ENCODE peak calls at places on chromosomes 6 and 20, in five cellular contexts. B, E, Q, Z and G are unnamed samples. For H3K27me3, the result is how much of the 10 kb centered on the place peaks cover.

GRCh38 chr6:6975395-6976111 is 132.2 kb upstream of the RREB1 start:
- DNase-seq in B (no peak), E (no peak), Q (no peak), Z (no peak), G (no peak)

GRCh38 chr6:44100088-44100550 is 27.1 kb downstream of the MRPL14 start:
- DNase-seq in B (no peak), E (peak), Q (no peak), Z (peak), G (peak)

GRCh38 chr20:63254536-63255384 is 497 bp upstream of the NKAIN4 start:
- DNase-seq in B (no peak), E (peak), Q (no peak), Z (no peak), G (peak)

GRCh38 chr6:167699141-167700036 is 127.3 kb upstream of the AFDN start:
- DNase-seq in B (peak), E (no peak), Q (peak), Z (peak), G (no peak)

GRCh38 chr20:31568773-31569162 is 36.3 kb upstream of the ID1 start:
- DNase-seq in B (no peak), E (no peak), Q (no peak), Z (no peak), G (no peak)

GRCh38 chr6:13357551-13358075 is 29.3 kb upstream of the TBC1D7 start:
- DNase-seq in B (no peak), E (peak), Q (no peak), Z (peak), G (no peak)

GRCh38 chr6:61711849-61712248 is 574.2 kb downstream of the KHDRBS2 start:
- DNase-seq in B (no peak), E (peak), Q (no peak), Z (no peak), G (peak)

GRCh38 chr6:56767892-56768531 is 125.3 kb upstream of the DST start:
- DNase-seq in B (no peak), E (peak), Q (no peak), Z (no peak), G (no peak)

GRCh38 chr20:24488064-24488799 is 18.8 kb downstream of the SYNDIG1 start:
- DNase-seq in B (no peak), E (no peak), Q (no peak), Z (peak), G (no peak)

GRCh38 chr6:16436550-16436949 is 198.2 kb downstream of the GMPR start:
- DNase-seq in B (no peak), E (no peak), Q (no peak), Z (no peak), G (no peak)

GRCh38 chr6:170292111-170292777 is 1.4 kb upstream of the DLL1 start:
- DNase-seq in B (no peak), E (peak), Q (no peak), Z (no peak), G (no peak)
- H3K4me3 ChIP-seq in B (no peak), E (peak), Q (peak), Z (no peak), G (no peak)

GRCh38 chr20:16946097-16946496 is 197.9 kb downstream of the OTOR start:
- DNase-seq in B (no peak), E (no peak), Q (no peak), Z (no peak), G (no peak)

GRCh38 chr20:16951876-16952275 is 203.7 kb downstream of the OTOR start:
- DNase-seq in B (no peak), E (no peak), Q (no peak), Z (no peak), G (no peak)

GRCh38 chr20:16945619-16946018 is 197.5 kb downstream of the OTOR start:
- DNase-seq in B (no peak), E (no peak), Q (no peak), Z (no peak), G (no peak)

GRCh38 chr20:16944753-16945152 is 196.6 kb downstream of the OTOR start:
- DNase-seq in B (no peak), E (no peak), Q (no peak), Z (no peak), G (no peak)

DNA sequence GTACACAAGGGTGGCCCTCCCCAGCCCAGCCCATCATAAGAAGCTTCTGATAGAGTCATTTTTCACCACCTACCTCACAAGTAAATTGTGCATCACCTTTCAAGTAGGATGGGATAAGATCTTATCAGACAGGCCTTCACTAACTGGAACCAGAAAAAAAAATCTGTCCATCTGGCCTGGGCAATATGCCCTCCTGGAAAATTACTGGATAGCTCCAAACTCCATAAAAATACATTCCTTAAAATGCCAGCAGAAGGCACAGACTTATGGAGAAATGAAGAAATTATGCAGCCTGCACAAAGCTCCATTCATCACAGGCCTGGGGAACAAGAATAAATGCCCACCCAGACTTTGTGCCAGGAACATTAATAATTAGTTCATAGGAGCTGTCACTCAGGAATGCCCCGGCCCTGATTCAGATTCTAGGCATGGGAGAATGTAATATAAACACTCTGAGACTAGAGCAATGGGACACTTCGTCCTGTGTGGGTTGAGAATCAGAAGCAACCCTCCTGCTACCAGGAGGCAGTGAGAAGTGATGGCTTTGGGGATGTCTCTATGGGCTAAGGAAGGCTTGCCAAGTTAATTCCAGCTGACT is 199.3 kb downstream of the OTOR start:
- DNase-seq in B (no peak), E (no peak), Q (no peak), Z (no peak), G (no peak)
- TF ChIP-seq CTCF in B (no peak), E (no peak), Q (no peak), Z (no peak), G (no peak)

DNA sequence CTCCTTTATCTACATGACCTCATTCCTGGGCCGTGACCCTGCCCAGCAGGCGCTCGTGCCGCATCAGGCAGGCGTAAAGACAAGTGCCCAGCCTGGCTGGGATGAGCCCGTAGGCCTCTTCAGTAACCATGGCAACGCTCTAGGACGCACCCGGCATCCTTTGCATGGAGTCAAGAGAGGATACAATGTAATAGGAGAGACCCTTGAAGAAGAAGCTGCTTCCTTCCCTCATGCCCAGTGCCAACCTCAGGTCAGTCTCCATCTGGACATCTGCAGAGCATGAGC is 5.0 kb upstream of the LSM14B start:
- DNase-seq in B (no peak), E (no peak), Q (no peak), Z (no peak), G (no peak)
- H3K27me3 ChIP-seq in B (under half), E (under half), Q (under half), Z (under half), G (under half)

GRCh38 chr6:27700337-27700736 is 211.9 kb downstream of the OR2B2 start:
- DNase-seq in B (no peak), E (no peak), Q (no peak), Z (no peak), G (no peak)

DNA sequence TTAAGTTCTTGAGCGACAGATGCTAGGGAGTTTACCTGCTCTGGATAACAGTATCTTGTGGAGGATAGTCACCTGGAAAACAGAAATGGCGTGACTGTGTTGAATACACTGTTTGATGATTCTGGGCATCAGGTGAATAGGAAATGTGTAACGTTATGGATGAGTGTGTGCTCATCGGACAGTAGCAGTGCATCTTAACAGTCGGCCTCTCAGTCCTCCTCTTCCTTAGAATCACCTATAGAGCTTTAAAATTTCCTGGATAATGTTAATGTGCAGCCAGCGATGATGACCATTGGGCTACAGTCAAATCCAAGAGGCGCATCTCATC is 217.7 kb downstream of the OR2B2 start:
- DNase-seq in B (no peak), E (no peak), Q (no peak), Z (no peak), G (no peak)
- H3K4me3 ChIP-seq in B (no peak), E (peak), Q (no peak), Z (peak), G (peak)

DNA sequence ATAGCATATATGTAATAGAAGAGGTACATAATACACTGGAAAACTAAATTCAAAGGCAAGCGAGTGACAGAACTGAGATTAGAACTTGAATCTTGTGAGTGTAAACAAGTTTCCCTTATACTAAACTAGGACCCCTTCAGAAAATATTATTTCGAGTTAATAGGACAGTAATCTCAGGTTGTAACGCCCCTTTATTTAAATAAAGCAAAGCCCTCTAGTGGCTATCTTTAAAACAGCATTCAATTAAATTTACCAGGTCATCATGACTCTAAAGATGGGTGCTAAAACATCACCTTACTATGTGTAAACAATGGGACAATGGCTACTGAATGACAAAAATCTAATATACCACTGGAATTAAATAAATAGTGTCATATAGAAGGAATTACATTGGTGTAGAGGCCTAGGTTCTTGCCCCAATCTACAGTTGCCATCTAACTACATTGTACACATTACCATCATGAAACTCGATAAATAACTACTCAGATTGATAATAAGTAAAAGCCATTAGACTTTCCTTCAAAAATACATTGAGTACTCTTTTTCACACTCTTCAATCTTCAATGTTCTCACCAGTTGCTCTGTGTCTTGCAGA is 255.4 kb upstream of the IRAK1BP1 start:
- DNase-seq in B (no peak), E (peak), Q (no peak), Z (peak), G (no peak)
- TF ChIP-seq CTCF in B (peak), E (peak), Q (peak), Z (peak), G (peak)

GRCh38 chr6:34075906-34076305 is 70.0 kb downstream of the GRM4 start:
- DNase-seq in B (no peak), E (no peak), Q (no peak), Z (no peak), G (no peak)
- H3K27me3 ChIP-seq in B (under half), E (under half), Q (under half), Z (under half), G (under half)

GRCh38 chr6:134909701-134910595 is 40.0 kb downstream of the ALDH8A1 start:
- DNase-seq in B (no peak), E (no peak), Q (no peak), Z (no peak), G (no peak)

GRCh38 chr6:134911532-134911931 is 38.4 kb downstream of the ALDH8A1 start:
- DNase-seq in B (no peak), E (no peak), Q (no peak), Z (peak), G (no peak)

GRCh38 chr6:134903448-134903847 is 46.5 kb downstream of the ALDH8A1 start:
- DNase-seq in B (no peak), E (no peak), Q (no peak), Z (peak), G (peak)

GRCh38 chr6:134910596-134910935 is 39.3 kb downstream of the ALDH8A1 start:
- DNase-seq in B (no peak), E (no peak), Q (no peak), Z (no peak), G (no peak)

GRCh38 chr6:134908906-134909516 is 40.9 kb downstream of the ALDH8A1 start:
- DNase-seq in B (peak), E (no peak), Q (peak), Z (peak), G (no peak)
- H3K4me3 ChIP-seq in B (no peak), E (no peak), Q (no peak), Z (no peak), G (no peak)

GRCh38 chr6:42140756-42141602 is 1.4 kb downstream of the C6orf132 start:
- DNase-seq in B (peak), E (no peak), Q (no peak), Z (peak), G (no peak)

GRCh38 chr6:42138630-42139619 is 3.5 kb downstream of the C6orf132 start:
- DNase-seq in B (no peak), E (peak), Q (no peak), Z (peak), G (peak)

GRCh38 chr6:42141603-42142117 is 760 bp downstream of the C6orf132 start:
- DNase-seq in B (no peak), E (no peak), Q (no peak), Z (peak), G (no peak)

GRCh38 chr6:42140051-42140450 is 2.4 kb downstream of the C6orf132 start:
- DNase-seq in B (no peak), E (no peak), Q (no peak), Z (peak), G (no peak)

GRCh38 chr6:42142118-42142835 is at the start of gene C6orf132:
- DNase-seq in B (no peak), E (peak), Q (peak), Z (peak), G (peak)
- TF ChIP-seq CTCF in B (no peak), E (no peak), Q (no peak), Z (peak), G (no peak)

GRCh38 chr6:108163644-108164536 is 1.9 kb upstream of the NR2E1 start:
- DNase-seq in B (no peak), E (peak), Q (no peak), Z (peak), G (no peak)

GRCh38 chr6:108164537-108164814 is 1.3 kb upstream of the NR2E1 start:
- DNase-seq in B (no peak), E (no peak), Q (no peak), Z (no peak), G (no peak)

GRCh38 chr6:108163267-108163643 is 2.6 kb upstream of the NR2E1 start:
- DNase-seq in B (no peak), E (peak), Q (no peak), Z (peak), G (no peak)

GRCh38 chr6:108160009-108160408 is 5.8 kb upstream of the NR2E1 start:
- DNase-seq in B (no peak), E (peak), Q (no peak), Z (no peak), G (no peak)

DNA sequence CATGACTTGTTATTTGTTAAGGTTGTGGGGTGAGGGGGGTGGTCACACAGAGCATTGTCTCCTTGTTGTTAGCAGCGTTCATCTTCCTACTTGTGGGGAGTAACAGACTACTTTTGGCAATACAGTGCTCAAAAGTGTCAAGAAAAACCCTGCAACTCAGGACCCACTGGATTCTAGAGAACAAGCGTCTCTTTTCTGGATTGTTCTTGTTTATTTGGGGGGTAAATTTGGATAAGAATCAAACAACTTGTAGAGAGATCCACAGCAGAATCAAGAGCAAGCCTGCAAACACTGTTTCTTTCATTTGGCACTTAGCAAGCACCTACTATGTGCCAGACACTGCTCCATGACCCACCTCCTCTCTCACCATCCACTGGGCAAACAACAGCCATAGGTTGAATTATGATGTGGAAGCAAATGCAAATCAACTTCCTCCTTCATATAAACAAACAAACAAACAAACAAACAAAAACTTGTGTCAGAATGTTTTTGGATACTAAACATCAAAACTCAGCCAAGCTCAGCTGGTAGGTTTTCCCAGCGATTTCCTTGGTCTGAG is 4.0 kb upstream of the NR2E1 start:
- DNase-seq in B (no peak), E (no peak), Q (no peak), Z (no peak), G (no peak)
- H3K27me3 ChIP-seq in B (half or more), E (half or more), Q (half or more), Z (half or more), G (under half)